ENCODE peak calls at places on chromosomes 7 and 10, in nine cellular contexts. B is tibial nerve; D is CD8-positive, alpha-beta memory T cell; L is spleen; U is left ventricle myocardium inferior; T is substantia nigra; E is NCI-H774; P is A549; X is neuronal stem cell. S is an unnamed sample.

GRCh38 chr7:87874066-87874465 is 2.1 kb downstream of the SLC25A40 start:
- DNase-seq in B (no peak), D (no peak), L (no peak), U (no peak), T (no peak), E (no peak), P (no peak), X (no peak), S (no peak)

GRCh38 chr7:149690688-149691446 is 82.5 kb downstream of the ZNF467 start:
- DNase-seq in B (peak; percentile 41), D (no peak), L (no peak), U (peak; percentile 17), T (no peak), E (peak; percentile 83), P (peak; percentile 91), X (no peak), S (no peak)

GRCh38 chr7:108135446-108136190 is 5.5 kb upstream of the LAMB4 start:
- DNase-seq in B (no peak), D (no peak), L (peak; percentile 82), U (no peak), T (no peak), E (no peak), P (no peak), X (no peak), S (no peak)

GRCh38 chr7:134406431-134406830 is 52.5 kb downstream of the AKR1B1 start:
- DNase-seq in B (no peak), D (no peak), L (no peak), U (no peak), T (no peak), E (no peak), P (no peak), X (no peak), S (no peak)

GRCh38 chr10:97849101-97849490 is 547 bp upstream of the GOLGA7B start:
- DNase-seq in B (no peak), D (no peak), L (peak; percentile 22), U (no peak), T (no peak), E (peak; percentile 44), P (no peak), X (no peak), S (peak; percentile 23)

GRCh38 chr7:48298779-48299178 is 127.5 kb downstream of the ABCA13 start:
- DNase-seq in B (no peak), D (no peak), L (no peak), U (no peak), T (no peak), E (no peak), P (peak; percentile 12), X (no peak), S (no peak)

GRCh38 chr7:66307591-66308215 is 102.6 kb downstream of the TPST1 start:
- DNase-seq in B (no peak), D (no peak), L (no peak), U (no peak), T (no peak), E (no peak), P (no peak), X (no peak), S (no peak)

GRCh38 chr7:105675873-105676484 is 94.7 kb upstream of the EFCAB10 start:
- DNase-seq in B (no peak), D (peak; percentile 72), L (peak; percentile 85), U (peak; percentile 67), T (no peak), E (no peak), P (no peak), X (no peak), S (no peak)

GRCh38 chr7:138519061-138519798 is 59.2 kb downstream of the TRIM24 start:
- DNase-seq in B (no peak), D (no peak), L (no peak), U (no peak), T (no peak), E (no peak), P (no peak), X (no peak), S (no peak)

GRCh38 chr7:138886501-138886917 is 88.5 kb upstream of the ATP6V0A4 start:
- DNase-seq in B (no peak), D (peak; percentile 24), L (no peak), U (no peak), T (no peak), E (no peak), P (peak; percentile 67), X (no peak), S (peak; percentile 71)

GRCh38 chr7:131521651-131522163 is 34.7 kb downstream of the PODXL start:
- DNase-seq in B (no peak), D (no peak), L (peak; percentile 69), U (no peak), T (no peak), E (no peak), P (peak; percentile 67), X (no peak), S (no peak)

GRCh38 chr10:123909866-123910265 is 18.3 kb upstream of the CPXM2 start:
- DNase-seq in B (no peak), D (no peak), L (no peak), U (no peak), T (no peak), E (no peak), P (no peak), X (no peak), S (no peak)

GRCh38 chr10:122859527-122859926 is 13.9 kb upstream of the CUZD1 start:
- DNase-seq in B (no peak), D (no peak), L (no peak), U (no peak), T (no peak), E (no peak), P (no peak), X (no peak), S (no peak)

GRCh38 chr7:142540371-142540770 is 208.9 kb upstream of the PRSS1 start:
- DNase-seq in B (no peak), D (no peak), L (no peak), U (no peak), T (no peak), E (no peak), P (no peak), X (no peak), S (no peak)

GRCh38 chr7:26449175-26450165 is 157.8 kb downstream of the SNX10 start:
- DNase-seq in B (no peak), D (no peak), L (no peak), U (no peak), T (no peak), E (no peak), P (peak; percentile 61), X (no peak), S (no peak)

GRCh38 chr10:118670472-118671124 is 75.2 kb upstream of the PRLHR start:
- DNase-seq in B (no peak), D (no peak), L (no peak), U (no peak), T (no peak), E (no peak), P (no peak), X (no peak), S (no peak)